ENCODE peak calls at places on chromosomes 6 and 20, in eight cellular contexts. U is transverse colon, M is fibroblast of pulmonary artery, T is stomach, Y is choroid plexus epithelial cell, A is fibroblast of the aortic adventitia, F is GM23338, L is AG04450. Q is an unnamed sample.

GRCh38 chr20:45415822-45416637 is at the start of gene PIGT:
- DNase-seq in U (peak; percentile 90), M (peak; percentile 81), T (peak; percentile 89), Y (peak; percentile 76), A (peak; percentile 74), F (peak; percentile 93), L (no peak), Q (peak; percentile 93)

GRCh38 chr6:74606488-74607135 is 599.2 kb downstream of the COL12A1 start:
- DNase-seq in U (no peak), M (peak; percentile 97), T (no peak), Y (peak; percentile 95), A (peak; percentile 97), F (peak; percentile 8), L (peak; percentile 77), Q (no peak)

GRCh38 chr6:33989016-33989854 is 156.7 kb downstream of the GRM4 start:
- DNase-seq in U (no peak), M (no peak), T (peak; percentile 24), Y (no peak), A (no peak), F (no peak), L (no peak), Q (no peak)

GRCh38 chr6:73058736-73059135 is 166.6 kb downstream of the KHDC1L start:
- DNase-seq in U (no peak), M (no peak), T (no peak), Y (peak; percentile 7), A (peak; percentile 38), F (no peak), L (no peak), Q (no peak)

GRCh38 chr20:24443436-24443835 is 26.0 kb upstream of the SYNDIG1 start:
- DNase-seq in U (no peak), M (no peak), T (no peak), Y (no peak), A (no peak), F (peak; percentile 88), L (no peak), Q (no peak)

GRCh38 chr6:11011787-11012234 is 32.3 kb downstream of the ELOVL2 start:
- DNase-seq in U (no peak), M (peak; percentile 68), T (peak; percentile 40), Y (no peak), A (peak; percentile 65), F (peak; percentile 72), L (no peak), Q (no peak)

GRCh38 chr6:107740496-107741190 is 83.5 kb downstream of the SCML4 start:
- DNase-seq in U (peak; percentile 51), M (no peak), T (no peak), Y (no peak), A (peak; percentile 4), F (no peak), L (no peak), Q (peak; percentile 40)

GRCh38 chr20:25000268-25000801 is 7.8 kb upstream of the APMAP start:
- DNase-seq in U (peak; percentile 38), M (peak; percentile 88), T (peak; percentile 96), Y (peak; percentile 75), A (peak; percentile 92), F (no peak), L (no peak), Q (peak; percentile 56)

GRCh38 chr6:151669208-151669560 is 138.3 kb upstream of the ESR1 start:
- DNase-seq in U (no peak), M (no peak), T (no peak), Y (no peak), A (no peak), F (no peak), L (no peak), Q (no peak)

GRCh38 chr6:41846666-41847237 is 48.4 kb downstream of the USP49 start:
- DNase-seq in U (peak; percentile 69), M (peak; percentile 99), T (peak; percentile 53), Y (peak; percentile 96), A (peak; percentile 98), F (peak; percentile 81), L (peak; percentile 84), Q (no peak)

GRCh38 chr20:32520927-32521203 is 64.3 kb downstream of the NOL4L start:
- DNase-seq in U (no peak), M (no peak), T (no peak), Y (no peak), A (no peak), F (no peak), L (no peak), Q (no peak)

GRCh38 chr20:62550087-62550565 is 74.3 kb upstream of the GATA5 start:
- DNase-seq in U (no peak), M (no peak), T (no peak), Y (no peak), A (no peak), F (peak; percentile 47), L (no peak), Q (peak; percentile 12)

GRCh38 chr6:84779380-84779779 is 15.0 kb upstream of the TBX18 start:
- DNase-seq in U (no peak), M (no peak), T (no peak), Y (no peak), A (peak; percentile 27), F (no peak), L (no peak), Q (no peak)

GRCh38 chr6:37536462-37537225 is 37.0 kb upstream of the CCDC167 start:
- DNase-seq in U (no peak), M (no peak), T (no peak), Y (no peak), A (no peak), F (peak; percentile 64), L (no peak), Q (no peak)

GRCh38 chr6:97697450-97697849 is 414.4 kb upstream of the MMS22L start:
- DNase-seq in U (no peak), M (peak; percentile 10), T (no peak), Y (peak; percentile 86), A (no peak), F (no peak), L (no peak), Q (no peak)

GRCh38 chr6:41723178-41723935 is 12.1 kb downstream of the TFEB start:
- DNase-seq in U (peak; percentile 70), M (peak; percentile 95), T (peak; percentile 59), Y (peak; percentile 95), A (peak; percentile 78), F (peak; percentile 65), L (peak; percentile 65), Q (peak; percentile 57)

GRCh38 chr6:153568601-153569000 is 437.5 kb upstream of the RGS17 start:
- DNase-seq in U (no peak), M (peak; percentile 72), T (no peak), Y (peak; percentile 71), A (peak; percentile 15), F (no peak), L (no peak), Q (no peak)

GRCh38 chr20:47124235-47124717 is 229.6 kb downstream of the EYA2 start:
- DNase-seq in U (no peak), M (peak; percentile 46), T (no peak), Y (peak; percentile 50), A (no peak), F (no peak), L (no peak), Q (no peak)

GRCh38 chr6:77433888-77434287 is 29.4 kb downstream of the HTR1B start:
- DNase-seq in U (no peak), M (no peak), T (no peak), Y (no peak), A (no peak), F (no peak), L (no peak), Q (no peak)

DNA sequence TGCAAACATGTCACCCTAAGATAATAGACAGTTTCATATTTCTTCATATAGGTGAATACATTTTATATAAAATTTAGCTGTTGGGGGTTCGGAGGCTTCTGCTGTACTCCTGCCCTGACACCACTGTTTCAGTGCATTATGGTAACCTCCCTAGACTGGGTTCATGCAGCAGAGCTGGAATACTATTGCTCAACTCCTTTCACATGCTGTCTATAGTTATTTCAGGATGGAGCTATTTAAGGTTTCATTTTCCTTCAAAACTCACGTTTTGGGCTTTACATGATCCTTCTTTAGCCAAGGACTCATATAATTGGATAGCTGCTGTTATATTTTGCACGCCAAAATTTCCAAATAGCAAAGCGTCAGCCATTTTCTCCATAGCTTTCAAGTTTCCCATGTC is 76.9 kb downstream of the SEL1L2 start:
- DNase-seq in U (no peak), M (no peak), T (no peak), Y (no peak), A (no peak), F (no peak), L (no peak), Q (no peak)
- H3K4me3 ChIP-seq in U (no peak overlapping the region), M (no peak overlapping the region), T (no peak overlapping the region), Y (no peak overlapping the region), A (no peak overlapping the region), F (no peak overlapping the region), L (no peak overlapping the region), Q (no peak overlapping the region)

GRCh38 chr6:31586596-31586995 is 519 bp downstream of the LST1 start:
- DNase-seq in U (peak; percentile 24), M (no peak), T (no peak), Y (no peak), A (no peak), F (no peak), L (no peak), Q (no peak)
- H3K4me3 ChIP-seq in U (no peak overlapping the region), M (no peak overlapping the region), T (peak overlapping the region; percentile 31), Y (no peak overlapping the region), A (no peak overlapping the region), F (no peak overlapping the region), L (no peak overlapping the region), Q (no peak overlapping the region)

GRCh38 chr6:134464690-134465411 is 146.9 kb upstream of the SGK1 start:
- DNase-seq in U (no peak), M (peak; percentile 59), T (no peak), Y (peak; percentile 97), A (peak; percentile 54), F (peak; percentile 6), L (peak; percentile 60), Q (no peak)
- H3K4me3 ChIP-seq in U (no peak overlapping the region), M (no peak overlapping the region), T (no peak overlapping the region), Y (no peak overlapping the region), A (no peak overlapping the region), F (no peak overlapping the region), L (no peak overlapping the region), Q (no peak overlapping the region)

GRCh38 chr6:13573669-13574110 is 711 bp upstream of the SIRT5 start:
- DNase-seq in U (peak; percentile 53), M (peak; percentile 33), T (peak; percentile 35), Y (peak; percentile 25), A (peak; percentile 27), F (peak; percentile 65), L (no peak), Q (peak; percentile 63)
- H3K4me3 ChIP-seq in U (peak overlapping the region; percentile 46), M (peak overlapping the region; percentile 81), T (peak overlapping the region; percentile 85), Y (peak overlapping the region; percentile 80), A (peak overlapping the region; percentile 78), F (peak overlapping the region; percentile 84), L (peak overlapping the region; percentile 81), Q (peak overlapping the region; percentile 38)

GRCh38 chr6:164928041-164928321 is 381.4 kb downstream of the C6orf118 start:
- DNase-seq in U (no peak), M (no peak), T (no peak), Y (no peak), A (no peak), F (no peak), L (no peak), Q (no peak)
- H3K4me3 ChIP-seq in U (no peak overlapping the region), M (no peak overlapping the region), T (no peak overlapping the region), Y (no peak overlapping the region), A (no peak overlapping the region), F (no peak overlapping the region), L (no peak overlapping the region), Q (no peak overlapping the region)

GRCh38 chr6:144417686-144418085 is 132.6 kb downstream of the UTRN start:
- DNase-seq in U (no peak), M (peak; percentile 21), T (no peak), Y (peak; percentile 70), A (no peak), F (no peak), L (no peak), Q (no peak)
- H3K4me3 ChIP-seq in U (no peak overlapping the region), M (no peak overlapping the region), T (no peak overlapping the region), Y (no peak overlapping the region), A (no peak overlapping the region), F (no peak overlapping the region), L (no peak overlapping the region), Q (no peak overlapping the region)

Q was measured in mucosa of descending colon.